ENCODE peak calls at places on chromosomes 12 and 14, in four cellular contexts. G, E, U and C are unnamed samples.

GRCh38 chr14:104106471-104106991 is 21.0 kb downstream of the ASPG start:
- DNase-seq in U (no peak), G (no peak), E (no peak), C (no peak)

GRCh38 chr14:49895480-49895879 is 2.6 kb downstream of the ARF6 start:
- DNase-seq in G (no peak), E (no peak), U (no peak), C (no peak)

GRCh38 chr14:23123419-23123818 is 4.4 kb upstream of the CEBPE start:
- DNase-seq in U (no peak), G (no peak), E (peak; percentile 77), C (no peak)

GRCh38 chr14:105682956-105683570 is 156.7 kb downstream of the TMEM121 start:
- DNase-seq in E (no peak), U (no peak), G (no peak), C (no peak)

GRCh38 chr14:102951799-102952198 is 29.3 kb downstream of the AMN start:
- DNase-seq in U (no peak), G (peak; percentile 93), E (no peak), C (no peak)

GRCh38 chr12:120856980-120857379 is 47.2 kb downstream of the SPPL3 start:
- DNase-seq in G (no peak), E (no peak), U (no peak), C (no peak)

GRCh38 chr12:21843795-21844194 is 69.3 kb upstream of the KCNJ8 start:
- DNase-seq in G (no peak), E (no peak), U (no peak), C (no peak)

GRCh38 chr14:49778421-49778820 is 10.5 kb downstream of the KLHDC2 start:
- DNase-seq in E (no peak), U (no peak), G (no peak), C (no peak)

GRCh38 chr14:102213984-102214658 is 74.4 kb downstream of the WDR20 start:
- DNase-seq in E (no peak), U (no peak), G (no peak), C (no peak)

GRCh38 chr12:129571901-129572494 is 331.8 kb downstream of the TMEM132D start:
- DNase-seq in G (no peak), E (no peak), U (no peak), C (no peak)

GRCh38 chr12:52189376-52190174 is 2.2 kb downstream of the KRT80 start:
- DNase-seq in G (peak; percentile 56), U (no peak), E (no peak), C (no peak)

GRCh38 chr12:4271433-4272013 is 2.0 kb upstream of the CCND2 start:
- DNase-seq in U (no peak), E (no peak), G (peak; percentile 27), C (no peak)

GRCh38 chr14:61454545-61454944 is 133.2 kb downstream of the PRKCH start:
- DNase-seq in E (no peak), U (no peak), G (no peak), C (no peak)

GRCh38 chr12:72141381-72141780 is 130.8 kb upstream of the TRHDE start:
- DNase-seq in G (peak; percentile 33), E (no peak), U (no peak), C (no peak)

GRCh38 chr12:71556881-71557280 is 106.8 kb downstream of the ZFC3H1 start:
- DNase-seq in E (no peak), U (no peak), G (peak; percentile 76), C (peak; percentile 53)

GRCh38 chr12:11133816-11134215 is 628 bp downstream of the TAS2R30 start:
- DNase-seq in G (no peak), E (no peak), U (no peak), C (no peak)

GRCh38 chr12:121240484-121241202 is 30.7 kb downstream of the P2RX4 start:
- DNase-seq in G (peak; percentile 56), E (peak; percentile 43), U (peak; percentile 86), C (no peak)

GRCh38 chr14:85471744-85472143 is 58.2 kb upstream of the FLRT2 start:
- DNase-seq in G (peak; percentile 98), E (no peak), U (no peak), C (peak; percentile 9)

GRCh38 chr14:90601521-90601920 is 204.7 kb downstream of the CALM1 start:
- DNase-seq in G (no peak), U (no peak), E (no peak), C (no peak)

DNA sequence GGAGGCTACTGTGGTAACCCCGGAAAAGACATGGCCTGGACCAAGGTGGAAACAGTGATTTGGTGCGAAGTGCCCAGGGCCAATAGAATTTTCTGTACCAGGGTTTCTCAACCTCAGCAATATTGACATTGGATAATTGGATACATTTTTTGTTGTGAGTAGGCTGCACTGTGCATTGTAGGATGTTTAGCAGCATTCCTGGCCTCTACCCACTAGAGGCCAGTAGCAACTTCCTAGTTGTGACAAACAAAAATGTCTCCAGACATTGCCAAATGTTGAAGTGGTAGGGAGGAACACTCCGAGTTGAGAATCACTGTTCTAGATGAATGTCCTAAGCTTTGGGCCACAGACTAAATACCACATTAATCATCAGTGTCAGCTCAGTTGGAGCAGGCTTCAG is 6.2 kb upstream of the CGRRF1 start:
- DNase-seq in G (peak; percentile 72), U (no peak), E (no peak), C (no peak)
- TF ChIP-seq CTCF in G (peak; percentile 66), U (no peak), E (no peak), C (peak; percentile 45)

DNA sequence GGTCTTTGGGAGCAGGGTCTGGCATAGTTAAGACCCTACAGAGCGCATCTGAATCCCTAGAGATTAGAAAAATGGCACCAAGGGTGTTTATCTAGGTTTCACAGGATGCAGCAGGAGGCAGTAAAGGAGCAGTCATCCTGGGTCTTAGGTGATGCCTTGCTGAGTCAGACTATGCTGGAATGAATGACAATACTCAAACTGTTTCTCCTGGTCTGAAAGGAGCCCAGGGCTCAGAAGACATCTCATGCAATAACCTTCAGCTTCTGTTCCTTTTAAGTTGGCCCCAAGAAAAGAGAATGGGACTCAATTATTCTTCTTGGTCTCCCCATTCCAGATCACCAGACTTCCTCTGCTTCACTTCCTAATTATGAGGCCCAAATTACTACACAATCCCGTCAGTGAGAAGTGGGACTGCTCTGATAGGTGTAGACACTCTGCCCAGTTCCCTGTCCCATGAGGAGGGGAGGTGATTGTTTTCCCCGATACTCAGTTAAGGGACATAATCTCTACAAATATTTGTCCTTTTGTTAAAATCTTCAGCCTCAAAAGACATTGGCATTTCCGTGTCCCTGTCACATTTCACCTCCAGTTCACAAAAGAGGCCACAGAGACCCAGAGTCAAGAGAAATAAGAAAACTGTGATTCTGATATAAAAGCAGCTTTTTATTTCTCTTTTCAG is 14.8 kb upstream of the APOF start:
- DNase-seq in U (no peak), G (peak; percentile 59), E (no peak), C (no peak)
- TF ChIP-seq CTCF in U (no peak), G (peak; percentile 46), E (no peak), C (peak; percentile 48)

DNA sequence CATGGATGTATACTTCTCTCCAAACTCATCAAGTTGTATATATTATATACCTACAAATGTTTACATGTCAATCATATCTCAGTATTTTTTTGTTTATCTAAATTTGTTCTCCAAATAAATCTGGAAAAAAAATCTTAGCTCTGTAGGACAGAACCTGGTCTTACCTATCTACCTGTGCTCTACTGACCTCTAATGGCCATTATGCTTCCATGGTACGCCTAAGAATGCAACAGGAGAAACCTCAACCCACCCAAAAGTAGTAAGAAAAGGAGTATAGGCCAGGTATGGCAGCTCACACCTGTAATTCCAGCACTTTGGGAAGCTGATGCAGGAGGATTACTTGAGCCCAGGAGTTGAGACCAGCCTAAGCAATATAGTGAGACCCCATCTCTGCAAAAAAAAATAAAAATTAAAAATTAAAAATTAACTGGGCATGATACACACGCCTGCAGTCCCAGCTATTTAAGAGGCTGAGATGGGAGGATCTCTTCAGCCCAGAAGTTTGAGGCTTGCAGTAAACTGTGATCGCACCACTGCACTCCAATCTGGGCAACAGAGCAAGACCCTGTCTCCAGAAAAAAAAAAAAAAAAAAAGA is 8.7 kb downstream of the OR11H4 start:
- DNase-seq in E (no peak), U (no peak), G (no peak), C (no peak)
- TF ChIP-seq CTCF in E (no peak), U (peak; percentile 17), G (no peak), C (peak; percentile 35)

GRCh38 chr12:116142936-116143882 is 134.3 kb downstream of the MED13L start:
- DNase-seq in G (peak; percentile 83), U (no peak), E (no peak), C (no peak)

GRCh38 chr12:116138781-116139180 is 138.7 kb downstream of the MED13L start:
- DNase-seq in G (no peak), U (no peak), E (no peak), C (no peak)

GRCh38 chr12:116140559-116140958 is 136.9 kb downstream of the MED13L start:
- DNase-seq in E (no peak), G (no peak), U (no peak), C (no peak)

GRCh38 chr12:116141833-116142162 is 135.7 kb downstream of the MED13L start:
- DNase-seq in G (no peak), U (no peak), E (no peak), C (no peak)

GRCh38 chr12:116141110-116141832 is 136.2 kb downstream of the MED13L start:
- DNase-seq in E (no peak), G (peak; percentile 46), U (no peak), C (no peak)
- TF ChIP-seq CTCF in E (no peak), G (peak; percentile 30), U (peak; percentile 34), C (no peak)

DNA sequence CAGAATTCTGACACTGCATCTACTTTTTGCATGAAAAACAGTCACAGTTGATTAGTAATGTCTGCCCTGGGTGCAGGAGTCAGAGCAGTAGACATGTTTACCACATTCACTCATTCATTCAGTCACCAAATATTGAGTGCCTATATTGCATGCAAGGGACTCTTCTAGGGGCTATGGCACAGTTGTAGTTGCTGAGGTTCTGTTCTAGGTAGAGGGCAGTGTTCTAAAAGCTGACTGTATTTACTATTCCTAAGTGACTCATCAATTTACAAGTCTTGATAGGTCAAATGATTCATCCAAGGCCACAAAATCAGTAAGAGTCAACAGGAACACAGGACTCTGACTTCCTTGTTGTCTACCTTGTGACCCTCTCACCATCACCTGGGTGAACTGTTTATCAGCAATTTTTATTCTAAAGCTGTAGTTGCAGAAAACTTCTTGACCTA is 223.0 kb downstream of the KTN1 start:
- DNase-seq in E (no peak), U (no peak), G (peak; percentile 64), C (peak; percentile 67)
- TF ChIP-seq CTCF in E (no peak), U (no peak), G (peak; percentile 39), C (peak; percentile 57)

DNA sequence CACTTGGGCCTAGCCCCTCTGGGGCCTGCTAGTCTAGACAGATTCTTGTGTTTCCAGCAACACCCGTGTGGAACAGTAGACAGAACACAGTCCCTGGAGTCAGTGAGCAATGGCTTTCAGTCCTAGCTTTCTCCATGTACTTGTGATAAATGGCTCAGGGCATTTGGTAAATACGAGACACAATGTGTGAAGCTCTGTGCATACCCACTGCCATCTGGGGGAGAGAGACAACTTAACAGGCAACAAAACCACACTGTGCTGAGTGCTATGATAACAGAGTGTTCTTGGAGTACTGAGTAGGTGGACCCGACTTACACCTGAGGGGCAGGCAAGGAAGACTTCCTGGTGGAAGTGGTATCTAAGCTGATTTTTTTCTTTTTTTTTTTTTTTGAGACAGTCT is 86.3 kb upstream of the TBX3 start:
- DNase-seq in U (no peak), G (no peak), E (no peak), C (no peak)
- TF ChIP-seq CTCF in U (no peak), G (no peak), E (no peak), C (no peak)

DNA sequence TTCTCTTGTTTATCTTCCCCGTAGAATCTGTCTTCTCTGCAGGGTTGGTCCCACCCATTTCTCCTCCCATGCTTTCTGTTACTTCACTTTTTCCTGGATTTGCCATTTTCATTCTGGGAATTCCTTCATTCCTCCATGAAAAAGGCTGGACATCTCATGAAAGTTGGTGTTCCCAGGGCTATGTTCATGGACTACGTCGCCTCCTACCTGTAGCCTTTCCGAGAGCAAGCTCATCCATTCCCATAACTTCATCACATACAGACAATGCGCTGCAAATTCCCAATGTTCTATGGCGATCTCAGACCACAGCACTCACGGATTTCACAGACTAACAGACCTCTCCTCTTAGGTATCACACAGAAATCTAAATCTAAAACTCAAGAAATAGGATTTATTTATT is 217.1 kb downstream of the EXOC5 start:
- DNase-seq in E (no peak), G (no peak), U (no peak), C (no peak)
- TF ChIP-seq CTCF in E (no peak), G (no peak), U (no peak), C (no peak)